ENCODE peak calls at places on chromosomes 6 and 20, in six cellular contexts. One of them, this sample, is unnamed.

GRCh38 chr6:45532626-45533258 is 155.0 kb upstream of the SUPT3H start:
- DNase-seq in CD8-positive, alpha-beta T cell: no peak
- DNase-seq in heart right ventricle: no peak
- DNase-seq in IMR-90: peak
- DNase-seq in dorsolateral prefrontal cortex: no peak
- DNase-seq in cardiac muscle cell: peak
- DNase-seq in this sample: peak

GRCh38 chr6:52286798-52287432 is 2.4 kb upstream of the MCM3 start:
- DNase-seq in CD8-positive, alpha-beta T cell: peak
- DNase-seq in heart right ventricle: peak
- DNase-seq in IMR-90: peak
- DNase-seq in dorsolateral prefrontal cortex: peak
- DNase-seq in cardiac muscle cell: peak
- DNase-seq in this sample: peak

GRCh38 chr20:62888406-62888805 is 26.8 kb upstream of the TCFL5 start:
- DNase-seq in CD8-positive, alpha-beta T cell: no peak
- DNase-seq in heart right ventricle: no peak
- DNase-seq in IMR-90: no peak
- DNase-seq in dorsolateral prefrontal cortex: no peak
- DNase-seq in cardiac muscle cell: no peak
- DNase-seq in this sample: no peak

GRCh38 chr6:4466769-4467480 is 309.3 kb upstream of the CDYL start:
- DNase-seq in CD8-positive, alpha-beta T cell: no peak
- DNase-seq in heart right ventricle: no peak
- DNase-seq in IMR-90: no peak
- DNase-seq in dorsolateral prefrontal cortex: no peak
- DNase-seq in cardiac muscle cell: no peak
- DNase-seq in this sample: peak

GRCh38 chr6:74420221-74420620 is 724.2 kb downstream of the CD109 start:
- DNase-seq in CD8-positive, alpha-beta T cell: no peak
- DNase-seq in heart right ventricle: no peak
- DNase-seq in IMR-90: no peak
- DNase-seq in dorsolateral prefrontal cortex: no peak
- DNase-seq in cardiac muscle cell: no peak
- DNase-seq in this sample: no peak

GRCh38 chr20:36465109-36466080 is 75.9 kb upstream of the MYL9 start:
- DNase-seq in CD8-positive, alpha-beta T cell: no peak
- DNase-seq in heart right ventricle: no peak
- DNase-seq in IMR-90: peak
- DNase-seq in dorsolateral prefrontal cortex: peak
- DNase-seq in cardiac muscle cell: peak
- DNase-seq in this sample: peak

GRCh38 chr20:13220857-13221297 is at the start of gene ISM1:
- DNase-seq in CD8-positive, alpha-beta T cell: peak
- DNase-seq in heart right ventricle: no peak
- DNase-seq in IMR-90: no peak
- DNase-seq in dorsolateral prefrontal cortex: peak
- DNase-seq in cardiac muscle cell: peak
- DNase-seq in this sample: no peak

GRCh38 chr6:170288091-170288631 is 2.7 kb downstream of the DLL1 start:
- DNase-seq in CD8-positive, alpha-beta T cell: peak
- DNase-seq in heart right ventricle: no peak
- DNase-seq in IMR-90: no peak
- DNase-seq in dorsolateral prefrontal cortex: no peak
- DNase-seq in cardiac muscle cell: no peak
- DNase-seq in this sample: no peak

GRCh38 chr6:55678330-55679224 is 99.6 kb upstream of the HMGCLL1 start:
- DNase-seq in CD8-positive, alpha-beta T cell: no peak
- DNase-seq in heart right ventricle: no peak
- DNase-seq in IMR-90: peak
- DNase-seq in dorsolateral prefrontal cortex: no peak
- DNase-seq in cardiac muscle cell: peak
- DNase-seq in this sample: no peak

GRCh38 chr6:25138024-25138696 is 141.0 kb upstream of the CARMIL1 start:
- DNase-seq in CD8-positive, alpha-beta T cell: peak
- DNase-seq in heart right ventricle: peak
- DNase-seq in IMR-90: peak
- DNase-seq in dorsolateral prefrontal cortex: peak
- DNase-seq in cardiac muscle cell: peak
- DNase-seq in this sample: peak
- H3K4me3 ChIP-seq in CD8-positive, alpha-beta T cell: peak
- H3K4me3 ChIP-seq in heart right ventricle: peak
- H3K4me3 ChIP-seq in IMR-90: peak
- H3K4me3 ChIP-seq in dorsolateral prefrontal cortex: peak
- H3K4me3 ChIP-seq in cardiac muscle cell: no peak
- H3K4me3 ChIP-seq in this sample: peak

GRCh38 chr20:19758888-19759331 is 852 bp downstream of the RIN2 start:
- DNase-seq in CD8-positive, alpha-beta T cell: no peak
- DNase-seq in heart right ventricle: peak
- DNase-seq in IMR-90: no peak
- DNase-seq in dorsolateral prefrontal cortex: peak
- DNase-seq in cardiac muscle cell: peak
- DNase-seq in this sample: peak

GRCh38 chr20:19757487-19757972 is 528 bp upstream of the RIN2 start:
- DNase-seq in CD8-positive, alpha-beta T cell: no peak
- DNase-seq in heart right ventricle: peak
- DNase-seq in IMR-90: peak
- DNase-seq in dorsolateral prefrontal cortex: peak
- DNase-seq in cardiac muscle cell: peak
- DNase-seq in this sample: peak

GRCh38 chr20:19760371-19760721 is 2.3 kb downstream of the RIN2 start:
- DNase-seq in CD8-positive, alpha-beta T cell: no peak
- DNase-seq in heart right ventricle: no peak
- DNase-seq in IMR-90: no peak
- DNase-seq in dorsolateral prefrontal cortex: no peak
- DNase-seq in cardiac muscle cell: no peak
- DNase-seq in this sample: no peak

GRCh38 chr20:19756756-19757486 is 1.1 kb upstream of the RIN2 start:
- DNase-seq in CD8-positive, alpha-beta T cell: no peak
- DNase-seq in heart right ventricle: no peak
- DNase-seq in IMR-90: no peak
- DNase-seq in dorsolateral prefrontal cortex: no peak
- DNase-seq in cardiac muscle cell: no peak
- DNase-seq in this sample: no peak

DNA sequence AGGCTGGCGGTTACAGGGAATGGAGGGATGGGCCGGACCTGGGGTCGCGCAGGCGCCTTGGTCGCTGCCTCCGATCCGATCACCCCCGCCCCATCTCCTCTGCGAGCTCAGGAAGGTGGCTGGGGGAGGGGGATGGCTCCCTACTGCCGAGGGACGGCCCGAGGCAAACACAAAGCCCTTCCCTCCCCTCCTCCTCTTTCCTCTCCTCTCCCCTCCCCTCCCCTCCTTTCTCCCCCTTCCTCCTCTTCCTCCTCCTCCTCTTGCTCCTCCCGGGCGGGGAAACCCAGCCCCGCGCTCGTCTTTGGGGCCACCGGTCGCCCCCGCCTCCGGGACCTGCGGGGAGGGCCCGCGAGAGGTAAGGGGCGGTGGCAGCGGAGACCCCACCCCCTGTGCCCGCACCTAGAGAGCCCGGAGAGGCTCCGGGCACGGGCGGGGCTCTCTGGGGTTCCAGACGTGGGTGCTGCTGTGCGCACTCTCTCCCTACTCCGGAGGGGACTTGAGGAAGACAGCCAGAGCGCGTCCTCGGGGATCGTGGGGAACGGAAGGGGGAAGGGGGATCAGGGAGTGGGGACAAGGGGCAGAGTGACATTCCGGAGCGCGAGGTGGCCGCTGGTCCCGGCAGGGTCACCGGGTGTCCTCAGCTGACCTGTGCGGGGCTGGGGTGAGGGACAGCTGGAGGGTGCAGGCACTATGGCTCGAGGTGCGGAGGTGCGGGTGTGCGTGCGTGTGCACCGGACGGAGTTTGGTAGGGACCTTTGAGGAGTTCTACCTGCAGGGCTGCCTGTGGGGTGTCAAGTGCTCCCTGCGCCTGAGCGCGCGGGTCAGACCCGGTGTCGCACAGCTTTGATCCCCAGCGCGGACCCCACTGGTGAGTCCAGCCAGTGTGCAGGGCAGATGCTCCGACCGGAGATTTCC is at the start of gene RIN2:
- DNase-seq in CD8-positive, alpha-beta T cell: no peak
- DNase-seq in heart right ventricle: peak
- DNase-seq in IMR-90: peak
- DNase-seq in dorsolateral prefrontal cortex: peak
- DNase-seq in cardiac muscle cell: peak
- DNase-seq in this sample: peak
- H3K4me3 ChIP-seq in CD8-positive, alpha-beta T cell: no peak
- H3K4me3 ChIP-seq in heart right ventricle: peak
- H3K4me3 ChIP-seq in IMR-90: peak
- H3K4me3 ChIP-seq in dorsolateral prefrontal cortex: peak
- H3K4me3 ChIP-seq in cardiac muscle cell: peak
- H3K4me3 ChIP-seq in this sample: peak

GRCh38 chr6:155142163-155142901 is 121.5 kb upstream of the CLDN20 start:
- DNase-seq in CD8-positive, alpha-beta T cell: no peak
- DNase-seq in heart right ventricle: no peak
- DNase-seq in IMR-90: no peak
- DNase-seq in dorsolateral prefrontal cortex: no peak
- DNase-seq in cardiac muscle cell: peak
- DNase-seq in this sample: no peak
- H3K4me3 ChIP-seq in CD8-positive, alpha-beta T cell: no peak
- H3K4me3 ChIP-seq in heart right ventricle: peak
- H3K4me3 ChIP-seq in IMR-90: no peak
- H3K4me3 ChIP-seq in dorsolateral prefrontal cortex: no peak
- H3K4me3 ChIP-seq in cardiac muscle cell: no peak
- H3K4me3 ChIP-seq in this sample: no peak

DNA sequence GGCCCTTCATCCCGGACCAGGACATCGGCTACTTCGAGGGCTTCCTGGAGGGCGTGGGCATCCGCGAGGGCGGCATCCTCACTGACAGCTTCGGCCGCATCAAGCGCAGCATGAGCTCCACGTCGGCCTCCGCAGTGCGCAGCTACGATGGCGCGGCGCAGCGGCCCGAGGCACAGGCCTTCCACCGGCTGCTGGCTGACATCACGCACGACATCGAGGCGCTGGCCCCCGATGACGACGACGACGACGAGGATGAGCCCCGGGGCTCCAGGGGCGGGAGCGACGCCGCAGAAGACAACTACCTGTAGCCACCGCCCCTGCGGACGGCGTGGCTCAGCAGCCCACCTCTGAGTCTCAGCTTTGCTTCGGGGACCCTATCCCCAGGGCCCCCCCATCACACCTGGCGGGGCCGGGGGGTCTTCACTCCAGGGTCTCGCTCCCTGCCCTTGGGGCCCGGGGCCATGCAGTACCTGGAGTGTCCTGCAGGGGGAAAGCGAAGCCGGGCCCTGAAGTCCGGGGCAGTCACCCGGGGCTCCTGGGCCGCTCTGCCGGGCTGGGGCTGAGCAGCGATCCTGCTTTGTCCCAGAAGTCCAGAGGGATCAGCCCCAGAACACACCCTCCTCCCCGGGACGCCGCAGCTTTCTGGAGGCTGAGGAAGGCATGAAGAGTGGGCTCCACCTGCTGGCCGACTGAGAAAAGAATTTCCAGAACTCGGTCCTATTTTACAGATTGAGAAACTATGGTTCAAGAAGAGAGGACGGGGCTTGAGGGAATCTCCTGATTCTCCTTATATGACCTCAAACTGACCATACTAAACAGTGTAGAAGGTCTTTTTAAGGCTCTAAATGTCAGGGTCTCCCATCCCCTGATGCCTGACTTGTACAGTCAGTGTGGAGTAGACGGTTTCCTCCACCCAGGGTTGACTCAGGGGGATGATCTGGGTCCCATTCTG is 20.8 kb upstream of the HCK start:
- DNase-seq in CD8-positive, alpha-beta T cell: peak
- DNase-seq in heart right ventricle: peak
- DNase-seq in IMR-90: peak
- DNase-seq in dorsolateral prefrontal cortex: peak
- DNase-seq in cardiac muscle cell: peak
- DNase-seq in this sample: peak
- H3K4me3 ChIP-seq in CD8-positive, alpha-beta T cell: peak
- H3K4me3 ChIP-seq in heart right ventricle: peak
- H3K4me3 ChIP-seq in IMR-90: no peak
- H3K4me3 ChIP-seq in dorsolateral prefrontal cortex: peak
- H3K4me3 ChIP-seq in cardiac muscle cell: peak
- H3K4me3 ChIP-seq in this sample: no peak

DNA sequence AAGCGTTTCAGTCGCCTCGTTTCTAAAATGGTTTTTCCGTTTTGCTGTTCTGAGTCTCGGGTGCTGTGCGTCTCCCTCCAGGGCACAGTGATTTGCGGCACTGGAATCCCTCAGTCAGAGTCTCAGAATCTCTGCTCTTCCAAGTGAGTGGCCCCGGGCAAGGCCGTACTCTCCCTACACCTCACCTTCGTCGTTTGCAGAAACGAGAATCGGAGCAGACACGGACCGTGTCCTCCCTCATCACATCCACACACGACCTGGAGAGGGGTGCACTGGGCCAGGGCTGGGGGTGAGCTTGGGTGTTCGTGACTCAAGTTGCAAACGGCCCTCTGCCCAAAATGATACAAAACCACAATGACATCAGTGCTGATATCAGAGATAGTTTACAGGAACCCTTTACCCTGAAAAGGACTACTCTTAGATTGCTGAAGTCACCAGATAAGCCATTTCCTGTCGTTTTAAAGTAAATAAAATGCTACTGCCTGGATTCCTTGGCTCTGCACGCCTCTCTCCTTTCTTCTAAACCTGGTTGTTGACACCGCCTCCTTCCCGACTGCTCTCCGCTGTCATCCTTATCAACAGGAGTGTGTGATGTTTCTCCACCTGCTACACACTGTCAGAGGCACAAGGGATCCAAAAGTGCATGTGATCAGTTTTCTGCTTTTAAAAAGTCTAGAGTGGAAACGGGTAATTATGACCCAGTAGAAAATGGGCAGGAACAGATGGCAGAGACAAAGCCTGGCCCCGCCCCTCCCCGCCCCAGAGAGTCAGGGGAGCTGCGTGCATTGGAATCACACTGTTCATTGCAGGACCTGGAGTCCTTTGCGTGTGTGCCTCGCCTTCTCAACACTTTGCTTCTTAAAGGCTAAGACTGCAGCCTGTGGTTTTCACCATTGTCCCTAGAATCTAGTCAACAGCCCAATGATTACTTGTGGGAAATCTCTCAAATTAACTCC is 38.5 kb downstream of the KIF25 start:
- DNase-seq in CD8-positive, alpha-beta T cell: no peak
- DNase-seq in heart right ventricle: peak
- DNase-seq in IMR-90: peak
- DNase-seq in dorsolateral prefrontal cortex: no peak
- DNase-seq in cardiac muscle cell: peak
- DNase-seq in this sample: peak
- H3K4me3 ChIP-seq in CD8-positive, alpha-beta T cell: no peak
- H3K4me3 ChIP-seq in heart right ventricle: peak
- H3K4me3 ChIP-seq in IMR-90: peak
- H3K4me3 ChIP-seq in dorsolateral prefrontal cortex: peak
- H3K4me3 ChIP-seq in cardiac muscle cell: peak
- H3K4me3 ChIP-seq in this sample: peak

DNA sequence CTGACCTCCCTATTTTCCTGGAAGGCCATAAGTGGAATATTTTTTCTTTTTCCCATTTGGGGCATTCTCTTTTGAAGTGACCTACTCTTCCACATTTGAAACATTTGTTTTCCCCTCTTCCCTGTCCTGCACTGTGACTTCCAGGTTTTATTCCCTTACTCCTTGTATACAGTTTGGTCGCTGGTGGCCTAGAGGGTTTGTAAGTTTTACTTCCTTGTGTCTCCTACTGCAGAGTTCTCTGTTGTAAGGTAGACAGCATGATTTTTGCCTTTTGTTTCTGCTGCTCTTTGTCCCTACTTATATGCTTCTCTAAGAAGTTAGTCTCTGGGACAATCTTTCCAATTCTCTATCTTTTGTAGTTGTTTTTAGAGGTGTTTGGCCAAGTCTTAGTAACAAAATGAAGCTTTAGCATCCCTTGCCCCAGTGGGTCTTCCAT is 7.4 kb upstream of the ZNFX1 start:
- DNase-seq in CD8-positive, alpha-beta T cell: no peak
- DNase-seq in heart right ventricle: no peak
- DNase-seq in IMR-90: no peak
- DNase-seq in dorsolateral prefrontal cortex: no peak
- DNase-seq in cardiac muscle cell: no peak
- DNase-seq in this sample: no peak
- H3K4me3 ChIP-seq in CD8-positive, alpha-beta T cell: no peak
- H3K4me3 ChIP-seq in heart right ventricle: no peak
- H3K4me3 ChIP-seq in IMR-90: no peak
- H3K4me3 ChIP-seq in dorsolateral prefrontal cortex: no peak
- H3K4me3 ChIP-seq in cardiac muscle cell: no peak
- H3K4me3 ChIP-seq in this sample: no peak

This sample was measured in fibroblast of mammary gland.